ENCODE peak calls at places on chromosome 14, in six cellular contexts. One of them, this sample, is unnamed. For H3K9me3, the result is how much of the 10 kb centered on the place peaks cover.

GRCh38 chr14:49249022-49249421 is 337.2 kb downstream of the RPS29 start:
- DNase-seq in Panc1: no peak
- DNase-seq in ascending aorta: no peak
- DNase-seq in A673: peak
- DNase-seq in tibial artery: no peak
- DNase-seq in HCT116: no peak
- DNase-seq in this sample: no peak

GRCh38 chr14:100536141-100536540 is 51.1 kb downstream of the BEGAIN start:
- DNase-seq in Panc1: no peak
- DNase-seq in A673: no peak
- DNase-seq in ascending aorta: no peak
- DNase-seq in HCT116: no peak
- DNase-seq in tibial artery: no peak
- DNase-seq in this sample: no peak

GRCh38 chr14:73254247-73255004 is 17.1 kb downstream of the PAPLN start:
- DNase-seq in Panc1: no peak
- DNase-seq in ascending aorta: no peak
- DNase-seq in HCT116: no peak
- DNase-seq in tibial artery: no peak
- DNase-seq in A673: no peak
- DNase-seq in this sample: no peak

GRCh38 chr14:32986791-32987545 is 48.3 kb downstream of the NPAS3 start:
- DNase-seq in A673: peak
- DNase-seq in ascending aorta: no peak
- DNase-seq in Panc1: no peak
- DNase-seq in tibial artery: no peak
- DNase-seq in HCT116: no peak
- DNase-seq in this sample: peak

GRCh38 chr14:68137704-68138619 is 318.4 kb downstream of the RAD51B start:
- DNase-seq in tibial artery: no peak
- DNase-seq in Panc1: peak
- DNase-seq in HCT116: peak
- DNase-seq in ascending aorta: peak
- DNase-seq in A673: peak
- DNase-seq in this sample: peak

GRCh38 chr14:75343914-75344313 is 65.3 kb downstream of the FOS start:
- DNase-seq in tibial artery: no peak
- DNase-seq in Panc1: no peak
- DNase-seq in ascending aorta: no peak
- DNase-seq in HCT116: no peak
- DNase-seq in A673: no peak
- DNase-seq in this sample: no peak

GRCh38 chr14:91400696-91401095 is 16.9 kb downstream of the CCDC88C start:
- DNase-seq in tibial artery: no peak
- DNase-seq in HCT116: no peak
- DNase-seq in Panc1: no peak
- DNase-seq in A673: no peak
- DNase-seq in ascending aorta: no peak
- DNase-seq in this sample: no peak

GRCh38 chr14:55944757-55945156 is 173.5 kb upstream of the PELI2 start:
- DNase-seq in Panc1: no peak
- DNase-seq in HCT116: no peak
- DNase-seq in A673: no peak
- DNase-seq in ascending aorta: no peak
- DNase-seq in tibial artery: no peak
- DNase-seq in this sample: no peak

GRCh38 chr14:23045419-23046357 is 3.7 kb downstream of the PSMB11 start:
- DNase-seq in HCT116: no peak
- DNase-seq in Panc1: no peak
- DNase-seq in A673: no peak
- DNase-seq in ascending aorta: no peak
- DNase-seq in tibial artery: no peak
- DNase-seq in this sample: no peak

GRCh38 chr14:82192387-82192786 is 658.7 kb upstream of the SEL1L start:
- DNase-seq in Panc1: no peak
- DNase-seq in tibial artery: no peak
- DNase-seq in ascending aorta: no peak
- DNase-seq in HCT116: no peak
- DNase-seq in A673: no peak
- DNase-seq in this sample: no peak
- H3K9me3 ChIP-seq in Panc1: under half
- H3K9me3 ChIP-seq in tibial artery: under half
- H3K9me3 ChIP-seq in ascending aorta: under half
- H3K9me3 ChIP-seq in HCT116: under half
- H3K9me3 ChIP-seq in A673: under half
- H3K9me3 ChIP-seq in this sample: under half

GRCh38 chr14:54440037-54440436 is 1.1 kb downstream of the CNIH1 start:
- DNase-seq in ascending aorta: no peak
- DNase-seq in tibial artery: no peak
- DNase-seq in Panc1: no peak
- DNase-seq in A673: peak
- DNase-seq in HCT116: no peak
- DNase-seq in this sample: no peak
- H3K9me3 ChIP-seq in ascending aorta: under half
- H3K9me3 ChIP-seq in tibial artery: under half
- H3K9me3 ChIP-seq in Panc1: under half
- H3K9me3 ChIP-seq in A673: under half
- H3K9me3 ChIP-seq in HCT116: under half
- H3K9me3 ChIP-seq in this sample: under half

DNA sequence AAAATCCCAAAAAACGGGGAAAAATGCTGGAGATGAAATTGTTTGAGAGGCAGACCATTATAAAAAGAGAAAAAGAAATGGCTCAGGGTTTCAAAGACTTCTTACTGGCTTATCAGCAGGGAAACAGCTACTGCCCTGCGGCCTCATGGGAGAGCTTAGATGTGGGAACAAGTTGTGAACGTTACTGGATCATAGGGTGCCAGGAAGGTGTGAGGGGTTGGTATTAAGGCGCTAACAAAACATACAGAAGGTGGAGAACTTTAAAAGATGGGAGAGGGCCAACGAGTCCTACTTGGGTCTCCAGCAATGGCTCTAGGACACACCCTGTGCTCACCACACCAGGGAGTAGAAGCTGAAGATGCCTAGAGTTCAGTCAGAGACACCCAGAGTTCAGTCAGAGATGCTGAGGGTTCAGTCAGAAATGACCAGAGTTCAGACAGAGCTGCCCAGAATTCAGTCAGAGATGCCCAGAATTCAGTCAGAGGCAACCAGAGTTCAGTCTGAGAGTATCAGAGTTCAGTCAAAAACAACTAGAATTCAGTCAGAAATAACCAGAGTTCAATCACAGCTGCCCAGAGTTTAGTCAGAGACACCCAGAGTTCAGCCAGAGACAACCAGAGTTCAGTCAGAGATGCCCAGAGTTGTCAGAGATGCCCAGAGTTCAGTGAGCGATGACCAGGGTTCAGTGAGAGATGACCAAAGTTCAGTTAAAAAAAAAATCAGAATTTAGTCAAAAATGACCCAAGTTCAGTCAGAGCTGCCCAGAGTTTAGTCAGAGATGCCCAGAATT is 1103.6 kb downstream of the BCL11B start:
- DNase-seq in HCT116: no peak
- DNase-seq in ascending aorta: no peak
- DNase-seq in A673: no peak
- DNase-seq in tibial artery: no peak
- DNase-seq in Panc1: no peak
- DNase-seq in this sample: no peak
- H3K9me3 ChIP-seq in HCT116: under half
- H3K9me3 ChIP-seq in ascending aorta: under half
- H3K9me3 ChIP-seq in A673: under half
- H3K9me3 ChIP-seq in tibial artery: under half
- H3K9me3 ChIP-seq in Panc1: under half
- H3K9me3 ChIP-seq in this sample: under half

GRCh38 chr14:104212206-104213095 is 74.1 kb downstream of the KIF26A start:
- DNase-seq in tibial artery: no peak
- DNase-seq in Panc1: no peak
- DNase-seq in A673: no peak
- DNase-seq in HCT116: no peak
- DNase-seq in ascending aorta: no peak
- DNase-seq in this sample: peak

GRCh38 chr14:104215706-104216334 is 77.4 kb downstream of the KIF26A start:
- DNase-seq in HCT116: no peak
- DNase-seq in Panc1: no peak
- DNase-seq in tibial artery: no peak
- DNase-seq in A673: no peak
- DNase-seq in ascending aorta: no peak
- DNase-seq in this sample: peak

GRCh38 chr14:104213301-104214034 is 75.1 kb downstream of the KIF26A start:
- DNase-seq in Panc1: no peak
- DNase-seq in HCT116: no peak
- DNase-seq in tibial artery: no peak
- DNase-seq in ascending aorta: no peak
- DNase-seq in A673: no peak
- DNase-seq in this sample: peak

GRCh38 chr14:104214819-104215218 is 76.4 kb downstream of the KIF26A start:
- DNase-seq in ascending aorta: no peak
- DNase-seq in A673: no peak
- DNase-seq in HCT116: no peak
- DNase-seq in tibial artery: no peak
- DNase-seq in Panc1: no peak
- DNase-seq in this sample: no peak

GRCh38 chr14:104214411-104214810 is 76.0 kb downstream of the KIF26A start:
- DNase-seq in tibial artery: no peak
- DNase-seq in Panc1: no peak
- DNase-seq in ascending aorta: no peak
- DNase-seq in A673: no peak
- DNase-seq in HCT116: no peak
- DNase-seq in this sample: peak
- H3K9me3 ChIP-seq in tibial artery: under half
- H3K9me3 ChIP-seq in Panc1: under half
- H3K9me3 ChIP-seq in ascending aorta: under half
- H3K9me3 ChIP-seq in A673: under half
- H3K9me3 ChIP-seq in HCT116: under half
- H3K9me3 ChIP-seq in this sample: under half

DNA sequence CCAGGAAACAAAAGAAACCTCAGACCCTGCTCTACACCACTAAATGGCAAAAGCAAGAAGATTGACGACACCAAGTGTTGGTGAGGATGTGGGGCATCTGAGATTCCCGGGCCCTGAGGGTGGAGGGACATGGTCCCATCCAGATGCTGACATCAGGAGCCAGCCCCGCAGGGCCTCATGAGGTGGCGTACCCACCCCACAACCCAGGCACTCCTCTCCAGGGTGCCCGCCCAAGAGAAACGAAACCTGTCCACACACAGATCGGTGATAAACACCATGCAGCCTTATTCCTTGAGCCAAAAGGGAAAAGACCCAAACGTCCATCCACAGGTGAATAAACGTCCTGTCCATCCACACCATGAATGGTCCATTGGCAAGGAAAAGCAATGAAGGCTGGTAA is 54.8 kb upstream of the C14orf180 start:
- DNase-seq in Panc1: no peak
- DNase-seq in tibial artery: peak
- DNase-seq in A673: no peak
- DNase-seq in ascending aorta: no peak
- DNase-seq in HCT116: no peak
- DNase-seq in this sample: no peak
- H3K9me3 ChIP-seq in Panc1: under half
- H3K9me3 ChIP-seq in tibial artery: under half
- H3K9me3 ChIP-seq in A673: under half
- H3K9me3 ChIP-seq in ascending aorta: under half
- H3K9me3 ChIP-seq in HCT116: under half
- H3K9me3 ChIP-seq in this sample: under half

GRCh38 chr14:105863296-105864108 is 337.1 kb downstream of the TMEM121 start:
- DNase-seq in tibial artery: peak
- DNase-seq in HCT116: no peak
- DNase-seq in ascending aorta: no peak
- DNase-seq in Panc1: no peak
- DNase-seq in A673: no peak
- DNase-seq in this sample: no peak
- H3K9me3 ChIP-seq in tibial artery: under half
- H3K9me3 ChIP-seq in HCT116: under half
- H3K9me3 ChIP-seq in ascending aorta: under half
- H3K9me3 ChIP-seq in Panc1: under half
- H3K9me3 ChIP-seq in A673: under half
- H3K9me3 ChIP-seq in this sample: under half

GRCh38 chr14:105945891-105946290 is 419.5 kb downstream of the TMEM121 start:
- DNase-seq in Panc1: no peak
- DNase-seq in tibial artery: no peak
- DNase-seq in A673: peak
- DNase-seq in ascending aorta: no peak
- DNase-seq in HCT116: no peak
- DNase-seq in this sample: no peak
- H3K9me3 ChIP-seq in Panc1: under half
- H3K9me3 ChIP-seq in tibial artery: under half
- H3K9me3 ChIP-seq in A673: under half
- H3K9me3 ChIP-seq in ascending aorta: under half
- H3K9me3 ChIP-seq in HCT116: under half
- H3K9me3 ChIP-seq in this sample: under half

This sample was measured in right cardiac atrium.